ENCODE peak calls at places on chromosomes 13 and 19, in six cellular contexts. L is A549, B is heart left ventricle, N is tibial nerve, H is body of pancreas, Q is ovary. T is an unnamed sample.

GRCh38 chr13:97921146-97921776 is 32.2 kb upstream of the IPO5 start:
- DNase-seq in L (no peak), B (no peak), N (peak), H (no peak), Q (no peak), T (no peak)

GRCh38 chr13:67018775-67019174 is 211.4 kb downstream of the PCDH9 start:
- DNase-seq in L (no peak), B (no peak), N (no peak), H (no peak), Q (no peak), T (no peak)

GRCh38 chr13:46367622-46368327 is 19.3 kb downstream of the RUBCNL start:
- DNase-seq in L (no peak), B (no peak), N (no peak), H (no peak), Q (no peak), T (no peak)

GRCh38 chr13:46648166-46648607 is 95.2 kb downstream of the LRCH1 start:
- DNase-seq in L (no peak), B (no peak), N (no peak), H (peak), Q (no peak), T (no peak)

GRCh38 chr13:31891472-31891871 is 140.1 kb upstream of the FRY start:
- DNase-seq in L (no peak), B (no peak), N (no peak), H (peak), Q (no peak), T (no peak)

GRCh38 chr13:112069063-112069726 is 2.2 kb downstream of the SOX1 start:
- DNase-seq in L (no peak), B (no peak), N (no peak), H (no peak), Q (no peak), T (no peak)

GRCh38 chr13:24036115-24036514 is 124.4 kb upstream of the SPATA13 start:
- DNase-seq in L (no peak), B (no peak), N (no peak), H (no peak), Q (no peak), T (no peak)

GRCh38 chr13:105737688-105738087 is 797.8 kb downstream of the EFNB2 start:
- DNase-seq in L (no peak), B (no peak), N (no peak), H (no peak), Q (no peak), T (no peak)

GRCh38 chr19:23698711-23699520 is 11.9 kb upstream of the ZNF675 start:
- DNase-seq in L (no peak), B (no peak), N (no peak), H (peak), Q (no peak), T (peak)

GRCh38 chr13:36251528-36251927 is 37.2 kb upstream of the SOHLH2 start:
- DNase-seq in L (no peak), B (no peak), N (no peak), H (no peak), Q (no peak), T (no peak)

GRCh38 chr13:84843368-84843767 is 955.9 kb downstream of the SLITRK6 start:
- DNase-seq in L (no peak), B (no peak), N (no peak), H (no peak), Q (no peak), T (no peak)

GRCh38 chr13:108963276-108963810 is 333.9 kb downstream of the MYO16 start:
- DNase-seq in L (no peak), B (no peak), N (no peak), H (no peak), Q (no peak), T (no peak)

GRCh38 chr13:93915269-93915809 is 564.1 kb downstream of the DCT start:
- DNase-seq in L (no peak), B (no peak), N (no peak), H (no peak), Q (no peak), T (no peak)

GRCh38 chr19:7254590-7254989 is 39.6 kb downstream of the INSR start:
- DNase-seq in L (no peak), B (no peak), N (no peak), H (peak), Q (no peak), T (no peak)

GRCh38 chr19:23481043-23481442 is 85.8 kb upstream of the ZNF91 start:
- DNase-seq in L (no peak), B (no peak), N (no peak), H (no peak), Q (no peak), T (no peak)

GRCh38 chr19:39542198-39542597 is 2.2 kb upstream of the EID2 start:
- DNase-seq in L (no peak), B (no peak), N (no peak), H (no peak), Q (no peak), T (no peak)

GRCh38 chr13:30181856-30182651 is 125.3 kb downstream of the KATNAL1 start:
- DNase-seq in L (no peak), B (no peak), N (no peak), H (no peak), Q (no peak), T (no peak)

GRCh38 chr13:65300220-65300619 is 1929.9 kb downstream of the PCDH9 start:
- DNase-seq in L (no peak), B (no peak), N (no peak), H (no peak), Q (no peak), T (no peak)

GRCh38 chr13:97307882-97308624 is 85.9 kb downstream of the MBNL2 start:
- DNase-seq in L (peak), B (peak), N (no peak), H (peak), Q (no peak), T (peak)

GRCh38 chr13:84187626-84188025 is 305.4 kb upstream of the SLITRK1 start:
- DNase-seq in L (no peak), B (no peak), N (no peak), H (no peak), Q (no peak), T (no peak)

GRCh38 chr19:7226749-7227148 is 67.5 kb downstream of the INSR start:
- DNase-seq in L (no peak), B (no peak), N (no peak), H (no peak), Q (no peak), T (no peak)

GRCh38 chr19:34808566-34808965 is 35.6 kb upstream of the ZNF599 start:
- DNase-seq in L (no peak), B (no peak), N (no peak), H (no peak), Q (no peak), T (peak)

GRCh38 chr13:106963151-106963550 is 395.2 kb upstream of the ARGLU1 start:
- DNase-seq in L (no peak), B (no peak), N (no peak), H (no peak), Q (no peak), T (no peak)

GRCh38 chr19:5218963-5219530 is 121.6 kb downstream of the PTPRS start:
- DNase-seq in L (no peak), B (no peak), N (no peak), H (no peak), Q (no peak), T (no peak)

GRCh38 chr13:109494955-109495354 is 291.4 kb downstream of the IRS2 start:
- DNase-seq in L (no peak), B (no peak), N (no peak), H (no peak), Q (no peak), T (no peak)

GRCh38 chr19:55838251-55838650 is 1.9 kb downstream of the NLRP4 start:
- DNase-seq in L (no peak), B (no peak), N (no peak), H (no peak), Q (no peak), T (no peak)

GRCh38 chr19:42079276-42079669 is 3.3 kb downstream of the ZNF574 start:
- DNase-seq in L (no peak), B (no peak), N (no peak), H (no peak), Q (no peak), T (no peak)

GRCh38 chr13:46593403-46593802 is 40.4 kb downstream of the LRCH1 start:
- DNase-seq in L (no peak), B (no peak), N (no peak), H (no peak), Q (no peak), T (no peak)

GRCh38 chr13:99354371-99354951 is 47.3 kb upstream of the GPR183 start:
- DNase-seq in L (no peak), B (no peak), N (no peak), H (no peak), Q (no peak), T (no peak)

GRCh38 chr13:80235559-80236296 is 105.2 kb downstream of the SPRY2 start:
- DNase-seq in L (no peak), B (no peak), N (no peak), H (peak), Q (no peak), T (peak)

GRCh38 chr13:44147648-44148047 is 226.0 kb upstream of the SERP2 start:
- DNase-seq in L (no peak), B (no peak), N (no peak), H (no peak), Q (no peak), T (no peak)

GRCh38 chr19:2475702-2476450 is at the start of gene GADD45B:
- DNase-seq in L (peak), B (peak), N (peak), H (peak), Q (peak), T (peak)

GRCh38 chr19:31516756-31517155 is 167.5 kb upstream of the TSHZ3 start:
- DNase-seq in L (no peak), B (no peak), N (no peak), H (no peak), Q (no peak), T (no peak)

GRCh38 chr13:77176350-77176749 is 149.4 kb upstream of the FBXL3 start:
- DNase-seq in L (no peak), B (no peak), N (no peak), H (no peak), Q (no peak), T (peak)

GRCh38 chr19:15129856-15130580 is 22.8 kb downstream of the SYDE1 start:
- DNase-seq in L (no peak), B (no peak), N (no peak), H (no peak), Q (no peak), T (no peak)

GRCh38 chr13:111394211-111394922 is 73.9 kb downstream of the TEX29 start:
- DNase-seq in L (no peak), B (no peak), N (no peak), H (no peak), Q (no peak), T (no peak)

GRCh38 chr19:46040952-46041500 is at the start of gene IGFL4:
- DNase-seq in L (no peak), B (no peak), N (no peak), H (no peak), Q (no peak), T (no peak)

GRCh38 chr13:33728271-33729037 is 89.5 kb upstream of the RFC3 start:
- DNase-seq in L (no peak), B (peak), N (peak), H (peak), Q (no peak), T (no peak)

GRCh38 chr19:18865106-18865972 is 30.6 kb downstream of the CERS1 start:
- DNase-seq in L (no peak), B (no peak), N (no peak), H (no peak), Q (no peak), T (no peak)

GRCh38 chr19:18866800-18867123 is 29.2 kb downstream of the CERS1 start:
- DNase-seq in L (no peak), B (no peak), N (no peak), H (no peak), Q (no peak), T (no peak)

GRCh38 chr19:18867751-18868150 is 28.2 kb downstream of the CERS1 start:
- DNase-seq in L (no peak), B (no peak), N (no peak), H (no peak), Q (no peak), T (no peak)

GRCh38 chr19:18867199-18867598 is 28.8 kb downstream of the CERS1 start:
- DNase-seq in L (no peak), B (no peak), N (no peak), H (no peak), Q (no peak), T (no peak)

GRCh38 chr19:18865973-18866799 is 29.8 kb downstream of the CERS1 start:
- DNase-seq in L (peak), B (peak), N (peak), H (peak), Q (peak), T (peak)
- TF ChIP-seq POLR2A in L (no peak), B (no peak), N (no peak), H (no peak), Q (no peak), T (no peak)

GRCh38 chr13:113820813-113821651 is 42.8 kb downstream of the GAS6 start:
- DNase-seq in L (peak), B (peak), N (peak), H (peak), Q (peak), T (peak)
- TF ChIP-seq POLR2A in L (no peak), B (no peak), N (no peak), H (no peak), Q (no peak), T (peak)

GRCh38 chr19:48872182-48872883 is at the start of gene PPP1R15A:
- DNase-seq in L (peak), B (peak), N (peak), H (peak), Q (peak), T (peak)

GRCh38 chr19:48873476-48874308 is 1.5 kb downstream of the PPP1R15A start:
- DNase-seq in L (no peak), B (peak), N (peak), H (no peak), Q (peak), T (no peak)

GRCh38 chr19:48872884-48873475 is 759 bp downstream of the PPP1R15A start:
- DNase-seq in L (peak), B (peak), N (peak), H (peak), Q (peak), T (peak)

GRCh38 chr19:48877900-48878218 is 5.6 kb downstream of the PPP1R15A start:
- DNase-seq in L (no peak), B (no peak), N (no peak), H (no peak), Q (no peak), T (no peak)

GRCh38 chr19:48874309-48875135 is 2.3 kb downstream of the PPP1R15A start:
- DNase-seq in L (peak), B (peak), N (peak), H (peak), Q (peak), T (no peak)
- TF ChIP-seq POLR2A in L (no peak), B (no peak), N (no peak), H (no peak), Q (no peak), T (no peak)

DNA sequence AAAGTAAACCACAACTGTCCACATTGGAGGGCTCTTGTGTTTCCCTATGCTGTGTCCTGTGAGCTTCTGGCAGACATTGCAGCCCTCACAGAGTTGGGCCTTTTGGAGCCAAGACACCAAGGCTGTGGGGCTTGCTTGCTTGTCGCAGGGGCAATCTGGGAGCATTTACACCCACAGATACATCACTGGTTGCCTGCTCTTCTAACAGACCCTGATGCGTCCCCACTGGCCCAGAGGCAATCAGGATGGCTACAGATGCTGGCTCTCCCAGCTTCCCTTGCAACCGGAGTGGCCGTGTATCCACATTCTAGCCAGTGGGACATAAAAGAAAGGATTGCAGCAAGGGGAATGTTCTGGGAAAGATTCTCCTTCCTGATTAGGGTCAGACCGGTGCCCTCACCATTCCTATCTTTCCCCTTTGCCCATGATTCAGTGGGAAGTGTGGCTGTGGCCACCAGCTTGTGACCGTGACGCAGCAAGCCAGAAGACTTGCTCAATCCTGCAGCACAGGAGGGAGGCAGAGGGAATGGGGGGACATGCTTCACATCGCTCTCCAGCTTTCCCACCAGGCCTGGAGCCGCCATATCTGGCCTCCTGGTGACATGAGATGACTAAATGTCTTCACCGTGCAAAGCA is 151.1 kb downstream of the DPF1 start:
- DNase-seq in L (no peak), B (no peak), N (no peak), H (no peak), Q (no peak), T (no peak)
- TF ChIP-seq POLR2A in L (no peak), B (no peak), N (no peak), H (no peak), Q (no peak), T (no peak)

GRCh38 chr19:10654610-10655456 is 687 bp downstream of the ILF3 start:
- DNase-seq in L (peak), B (peak), N (no peak), H (peak), Q (peak), T (peak)
- TF ChIP-seq POLR2A in L (no peak), B (no peak), N (no peak), H (no peak), Q (no peak), T (no peak)

GRCh38 chr19:51365211-51366049 is 758 bp downstream of the ETFB start:
- DNase-seq in L (no peak), B (no peak), N (peak), H (peak), Q (peak), T (no peak)

GRCh38 chr19:51366050-51366998 is at the start of gene ETFB:
- DNase-seq in L (peak), B (peak), N (peak), H (peak), Q (peak), T (peak)

GRCh38 chr19:51368366-51369282 is at the start of gene CLDND2:
- DNase-seq in L (no peak), B (no peak), N (no peak), H (no peak), Q (peak), T (no peak)

GRCh38 chr19:51367565-51368365 is 1.0 kb downstream of the CLDND2 start:
- DNase-seq in L (peak), B (peak), N (peak), H (peak), Q (peak), T (peak)

GRCh38 chr19:51366999-51367564 is 894 bp upstream of the ETFB start:
- DNase-seq in L (no peak), B (peak), N (no peak), H (no peak), Q (no peak), T (no peak)
- TF ChIP-seq POLR2A in L (peak), B (peak), N (peak), H (peak), Q (peak), T (peak)

GRCh38 chr19:3966051-3967017 is 4.6 kb downstream of the DAPK3 start:
- DNase-seq in L (no peak), B (peak), N (no peak), H (peak), Q (no peak), T (no peak)
- TF ChIP-seq POLR2A in L (no peak), B (no peak), N (no peak), H (no peak), Q (no peak), T (no peak)

GRCh38 chr19:53537523-53538377 is at the start of gene ZNF331:
- DNase-seq in L (peak), B (peak), N (peak), H (peak), Q (peak), T (no peak)
- TF ChIP-seq POLR2A in L (peak), B (no peak), N (peak), H (peak), Q (peak), T (peak)

DNA sequence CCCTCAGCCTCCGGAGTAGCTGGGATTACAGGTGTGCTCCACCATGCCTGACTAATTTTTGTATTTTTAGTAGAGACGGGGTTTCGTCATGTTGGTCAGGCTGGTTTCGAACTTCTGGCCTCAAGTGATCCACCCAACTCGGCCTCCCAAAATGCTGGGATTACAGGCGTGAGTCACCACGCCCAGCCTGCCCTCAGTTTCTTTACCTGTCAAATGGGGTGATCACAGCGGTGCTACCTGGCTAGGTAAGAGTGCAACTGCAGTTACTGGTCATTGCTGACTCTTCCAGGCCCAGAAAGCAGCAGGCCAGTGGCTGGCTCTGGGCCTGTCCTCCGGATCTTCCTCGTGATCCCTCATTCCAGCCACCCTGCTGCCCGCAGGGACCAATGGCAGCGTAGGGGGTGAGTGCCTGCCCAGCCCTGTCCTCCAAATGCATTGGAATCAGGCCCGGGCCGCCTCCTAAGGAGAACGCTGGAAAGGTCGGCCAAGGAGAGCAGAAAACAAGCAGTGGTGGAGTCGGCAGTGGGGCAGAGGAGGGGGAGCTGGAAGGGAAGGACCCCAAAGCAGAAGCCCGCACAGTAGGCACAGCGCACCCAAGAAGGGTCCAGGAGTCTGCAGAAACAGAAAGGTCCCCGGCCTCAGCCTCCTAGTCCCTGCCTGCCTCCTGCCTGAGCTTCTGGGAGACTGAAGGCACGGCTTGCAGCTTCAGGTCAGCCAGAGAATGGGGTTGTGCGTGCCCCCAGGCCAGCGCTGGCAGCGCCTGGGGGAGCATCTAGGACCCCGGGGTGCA is 1.8 kb upstream of the SLC27A1 start:
- DNase-seq in L (no peak), B (peak), N (no peak), H (peak), Q (peak), T (no peak)
- TF ChIP-seq POLR2A in L (no peak), B (no peak), N (peak), H (no peak), Q (no peak), T (no peak)

DNA sequence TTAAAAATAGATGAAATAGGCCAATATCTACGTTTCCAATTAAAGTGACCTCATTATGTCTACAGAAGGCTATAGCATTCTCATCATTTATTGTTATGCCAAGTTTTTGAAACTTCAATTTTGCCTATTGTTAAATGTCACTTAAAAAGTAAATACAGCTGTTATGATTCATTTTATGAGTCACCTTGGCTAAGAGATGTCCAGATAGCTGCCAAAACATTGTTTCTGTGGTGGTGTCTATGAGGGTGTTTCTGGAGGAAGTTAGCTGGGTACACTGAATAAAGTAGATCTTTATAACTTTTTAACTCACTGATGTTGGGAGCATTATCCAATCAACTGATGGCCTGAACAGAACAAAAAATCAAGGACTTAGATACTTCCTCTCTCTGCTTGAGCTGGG is 1209.7 kb upstream of the PCDH9 start:
- DNase-seq in L (no peak), B (no peak), N (no peak), H (no peak), Q (no peak), T (peak)
- TF ChIP-seq POLR2A in L (no peak), B (no peak), N (no peak), H (no peak), Q (no peak), T (no peak)